ENCODE peak calls at places on chromosomes 5 and 9, in five cellular contexts. E is neuronal stem cell, H is trophoblast cell, L is mesenchymal stem cell, A is H1. B is an unnamed sample.

GRCh38 chr9:133781828-133782135 is 43.6 kb upstream of the SARDH start:
- DNase-seq in E (no peak), H (no peak), L (no peak), A (no peak), B (no peak)

GRCh38 chr5:133796186-133796585 is 172.2 kb downstream of the C5orf15 start:
- DNase-seq in A (no peak), L (no peak), E (no peak), H (no peak), B (no peak)

GRCh38 chr5:151012857-151013256 is 7.5 kb upstream of the GPX3 start:
- DNase-seq in A (no peak), E (no peak), H (no peak), L (no peak), B (no peak)

GRCh38 chr9:125700791-125701190 is 6.2 kb downstream of the MAPKAP1 start:
- DNase-seq in H (no peak), E (no peak), L (no peak), A (no peak), B (peak)

GRCh38 chr5:66595877-66596790 is at the start of gene MAST4:
- DNase-seq in A (peak), L (peak), E (peak), H (peak), B (peak)

GRCh38 chr5:170749911-170750431 is 33.6 kb upstream of the GABRP start:
- DNase-seq in A (peak), H (no peak), E (no peak), L (no peak), B (peak)

GRCh38 chr9:134469041-134469875 is 143.0 kb downstream of the RXRA start:
- DNase-seq in A (no peak), L (no peak), E (no peak), H (peak), B (no peak)

GRCh38 chr5:15023266-15023665 is 151.7 kb upstream of the ANKH start:
- DNase-seq in L (no peak), E (no peak), A (no peak), H (peak), B (no peak)

GRCh38 chr9:123049589-123050222 is 16.2 kb downstream of the GPR21 start:
- DNase-seq in E (no peak), H (no peak), L (no peak), A (no peak), B (no peak)

GRCh38 chr9:86614871-86615849 is 260.9 kb upstream of the TUT7 start:
- DNase-seq in E (no peak), A (peak), L (no peak), H (peak), B (no peak)

GRCh38 chr9:119365291-119366027 is 3.8 kb downstream of the BRINP1 start:
- DNase-seq in A (peak), E (peak), L (peak), H (no peak), B (peak)

GRCh38 chr9:2289234-2289755 is 274.1 kb downstream of the SMARCA2 start:
- DNase-seq in E (no peak), L (no peak), H (no peak), A (no peak), B (no peak)

GRCh38 chr9:14529629-14530028 is 163.6 kb downstream of the ZDHHC21 start:
- DNase-seq in E (no peak), H (no peak), L (no peak), A (no peak), B (no peak)

GRCh38 chr9:23379842-23380241 is 446.2 kb downstream of the ELAVL2 start:
- DNase-seq in A (no peak), H (no peak), L (no peak), E (no peak), B (no peak)

GRCh38 chr5:6732634-6733410 is 19.6 kb downstream of the TENT4A start:
- DNase-seq in L (peak), A (no peak), H (no peak), E (no peak), B (no peak)

GRCh38 chr9:7145361-7146069 is 387.7 kb downstream of the KDM4C start:
- DNase-seq in H (no peak), E (no peak), L (peak), A (no peak), B (no peak)

GRCh38 chr5:143019157-143019556 is 249.0 kb downstream of the ARHGAP26 start:
- DNase-seq in L (no peak), H (no peak), E (no peak), A (no peak), B (no peak)

GRCh38 chr9:138050472-138051330 is 173.1 kb downstream of the CACNA1B start:
- DNase-seq in H (no peak), E (no peak), L (no peak), A (peak), B (no peak)

GRCh38 chr9:21974542-21975409 is 19.4 kb downstream of the CDKN2A start:
- DNase-seq in H (no peak), E (peak), A (peak), L (peak), B (peak)

GRCh38 chr9:116355153-116355827 is 201.7 kb downstream of the PAPPA start:
- DNase-seq in E (no peak), A (no peak), L (no peak), H (peak), B (peak)

GRCh38 chr9:70229579-70229978 is 29.2 kb upstream of the SMC5 start:
- DNase-seq in L (peak), E (no peak), A (no peak), H (no peak), B (no peak)

GRCh38 chr5:67998709-67999251 is 216.8 kb upstream of the PIK3R1 start:
- DNase-seq in A (no peak), H (peak), E (no peak), L (peak), B (peak)

GRCh38 chr9:3240651-3241268 is 285.0 kb downstream of the RFX3 start:
- DNase-seq in A (peak), L (peak), H (peak), E (peak), B (peak)

GRCh38 chr5:141657937-141658545 is 6.8 kb upstream of the FCHSD1 start:
- DNase-seq in E (no peak), L (peak), H (no peak), A (no peak), B (no peak)

GRCh38 chr9:134537891-134538520 is 103.6 kb upstream of the COL5A1 start:
- DNase-seq in A (no peak), E (no peak), H (no peak), L (no peak), B (no peak)

GRCh38 chr9:88535226-88535931 is 401 bp downstream of the NXNL2 start:
- DNase-seq in H (peak), L (peak), A (no peak), E (no peak), B (peak)

GRCh38 chr5:37871023-37871815 is 31.4 kb upstream of the GDNF start:
- DNase-seq in H (no peak), A (no peak), E (no peak), L (peak), B (no peak)

GRCh38 chr5:124371121-124371706 is 375.2 kb downstream of the ZNF608 start:
- DNase-seq in E (no peak), L (peak), H (no peak), A (no peak), B (no peak)

GRCh38 chr5:4116834-4117233 is 521.2 kb downstream of the IRX1 start:
- DNase-seq in A (no peak), L (no peak), H (no peak), E (no peak), B (no peak)

GRCh38 chr9:115939065-115939765 is 214.4 kb upstream of the PAPPA start:
- DNase-seq in E (no peak), A (no peak), L (peak), H (no peak), B (no peak)

GRCh38 chr9:104568868-104569267 is at the start of gene OR13C8:
- DNase-seq in A (no peak), H (no peak), L (no peak), E (no peak), B (no peak)

GRCh38 chr5:133071983-133072531 is 20.2 kb downstream of the HSPA4 start:
- DNase-seq in L (no peak), H (no peak), A (no peak), E (no peak), B (no peak)

DNA sequence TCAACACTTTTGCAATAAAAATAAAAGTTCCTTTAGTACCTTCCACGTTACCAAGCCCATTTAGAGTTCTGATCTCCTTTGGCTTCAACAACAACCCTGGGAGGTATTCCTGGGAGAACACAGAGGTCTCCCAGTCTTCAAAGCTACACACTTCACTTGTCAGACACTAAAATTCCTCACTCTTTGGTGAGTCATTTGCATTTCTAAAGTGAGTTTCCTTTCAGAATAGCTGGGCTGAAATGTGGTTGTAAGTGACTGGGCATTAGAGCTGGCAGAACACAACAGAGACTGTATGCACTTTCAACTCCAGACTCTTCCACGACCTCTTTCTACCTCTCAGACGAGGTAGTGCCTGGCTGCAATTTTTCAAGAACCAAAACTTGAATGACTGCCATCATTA is 11.5 kb upstream of the F2RL1 start:
- DNase-seq in H (peak), E (no peak), A (no peak), L (peak), B (peak)
- H4K8ac ChIP-seq in H (no peak), E (no peak), A (no peak), L (no peak), B (no peak)

DNA sequence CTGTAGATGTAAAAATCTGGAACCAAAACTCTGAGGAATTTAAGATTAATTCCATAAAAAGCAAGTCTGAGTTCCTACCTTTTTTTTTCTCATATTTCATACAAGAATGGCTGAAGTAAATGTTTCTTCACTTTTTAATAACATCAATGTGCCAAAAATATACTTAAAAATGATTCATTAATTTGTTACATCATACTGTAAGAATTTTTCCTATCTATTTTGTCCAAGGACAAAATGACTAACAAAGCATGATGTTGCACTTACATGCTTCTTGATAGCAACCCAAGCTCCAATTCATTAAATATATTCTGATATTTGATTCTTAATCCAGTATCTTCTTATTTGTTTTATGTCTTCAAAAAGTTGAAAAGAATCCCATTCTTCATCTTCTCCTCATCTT is 988.3 kb downstream of the TLE1 start:
- DNase-seq in H (no peak), E (no peak), L (no peak), A (no peak), B (no peak)
- H2BK12ac ChIP-seq in H (no peak), E (no peak), L (no peak), A (no peak), B (no peak)

GRCh38 chr9:76697110-76697509 is 67.1 kb upstream of the PCA3 start:
- DNase-seq in A (no peak), H (no peak), L (no peak), E (no peak), B (no peak)

GRCh38 chr9:76691761-76692313 is 72.4 kb upstream of the PCA3 start:
- DNase-seq in E (no peak), H (no peak), L (no peak), A (peak), B (no peak)

GRCh38 chr9:76690575-76691370 is 73.5 kb upstream of the PCA3 start:
- DNase-seq in E (no peak), A (peak), L (peak), H (no peak), B (no peak)

GRCh38 chr9:76688471-76689238 is 75.6 kb upstream of the PCA3 start:
- DNase-seq in L (peak), E (no peak), H (no peak), A (no peak), B (no peak)

GRCh38 chr9:76692448-76693129 is 71.6 kb upstream of the PCA3 start:
- DNase-seq in A (peak), L (no peak), H (no peak), E (no peak), B (no peak)
- H3K27ac ChIP-seq in A (no peak), L (no peak), H (no peak), E (no peak), B (no peak)

GRCh38 chr9:35906923-35907699 is 1.1 kb downstream of the HRCT1 start:
- DNase-seq in E (no peak), A (no peak), L (peak), H (peak), B (no peak)
- H4K8ac ChIP-seq in E (peak), A (peak), L (peak), H (peak), B (no peak)

GRCh38 chr5:139285651-139286392 is 7.7 kb upstream of the MATR3 start:
- DNase-seq in A (no peak), H (no peak), L (no peak), E (no peak), B (no peak)
- H2BK12ac ChIP-seq in A (no peak), H (no peak), L (no peak), E (no peak), B (no peak)

GRCh38 chr9:131297903-131298302 is 8.4 kb downstream of the PLPP7 start:
- DNase-seq in A (no peak), L (peak), H (no peak), E (no peak), B (no peak)
- H3K27ac ChIP-seq in A (no peak), L (no peak), H (no peak), E (no peak), B (no peak)

GRCh38 chr9:127917603-127918002 is 762 bp upstream of the ST6GALNAC4 start:
- DNase-seq in H (no peak), L (no peak), E (no peak), A (no peak), B (no peak)
- H4K8ac ChIP-seq in H (no peak), L (peak), E (no peak), A (no peak), B (no peak)

GRCh38 chr9:101791938-101792337 is 53.5 kb upstream of the GRIN3A start:
- DNase-seq in H (no peak), A (peak), E (peak), L (no peak), B (peak)

GRCh38 chr9:101791533-101791932 is 53.1 kb upstream of the GRIN3A start:
- DNase-seq in L (no peak), H (no peak), E (no peak), A (no peak), B (no peak)

GRCh38 chr9:101795147-101795546 is 56.7 kb upstream of the GRIN3A start:
- DNase-seq in A (no peak), L (no peak), H (no peak), E (no peak), B (no peak)

GRCh38 chr9:101792475-101792874 is 54.0 kb upstream of the GRIN3A start:
- DNase-seq in H (no peak), E (no peak), A (no peak), L (no peak), B (no peak)

GRCh38 chr9:101796044-101796443 is 57.6 kb upstream of the GRIN3A start:
- DNase-seq in E (no peak), A (no peak), L (no peak), H (no peak), B (no peak)
- H2BK12ac ChIP-seq in E (no peak), A (no peak), L (no peak), H (no peak), B (no peak)

DNA sequence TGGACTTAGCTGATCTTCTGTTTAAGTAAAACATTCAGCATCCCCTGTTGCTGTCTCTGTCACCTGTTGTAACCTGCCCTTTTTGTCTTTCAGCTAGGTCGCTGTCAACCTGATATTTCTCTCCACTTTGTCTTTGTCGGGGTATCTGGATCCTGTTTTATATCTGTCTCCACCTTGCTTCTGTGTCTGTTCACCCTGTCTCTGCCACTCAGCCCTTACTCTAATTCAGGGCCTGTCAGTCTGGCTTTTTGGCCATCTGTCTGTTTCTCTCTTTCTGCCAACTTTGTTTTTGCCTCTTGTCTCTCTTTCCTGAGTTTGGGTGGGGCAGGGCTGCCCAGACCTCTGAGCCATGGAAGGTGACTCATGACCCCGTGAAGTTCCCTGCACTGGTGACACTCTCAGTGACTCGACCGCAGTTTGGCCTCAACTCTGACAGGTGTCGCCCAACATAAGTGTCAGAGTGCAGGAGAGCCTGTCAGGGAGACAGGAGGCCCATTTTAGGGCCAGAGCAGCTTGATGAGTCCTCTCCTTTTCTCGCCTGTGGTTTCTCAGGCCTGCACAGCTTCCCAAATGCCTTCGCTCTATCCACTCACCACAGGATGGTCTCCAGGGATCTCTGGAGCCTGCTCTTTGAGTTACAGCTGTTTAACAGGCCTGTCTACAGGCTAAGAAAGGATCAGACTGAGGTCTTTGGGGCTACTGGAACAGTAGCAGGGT is 864 bp downstream of the ZBTB43 start:
- DNase-seq in L (peak), A (no peak), H (peak), E (no peak), B (no peak)
- H3K27ac ChIP-seq in L (peak), A (no peak), H (peak), E (no peak), B (no peak)

GRCh38 chr9:129568560-129569505 is 52.1 kb downstream of the C9orf50 start:
- DNase-seq in E (no peak), L (no peak), H (no peak), A (peak), B (peak)
- H4K8ac ChIP-seq in E (no peak), L (peak), H (peak), A (no peak), B (no peak)